ENCODE peak calls at places on chromosomes 2 and 18, in four cellular contexts. T is uterus; W is ovary; J is naive thymus-derived CD4-positive, alpha-beta T cell. N is an unnamed sample. For H3K4me1, the result is how much of the 10 kb centered on the place peaks cover.

GRCh38 chr18:78402440-78402839 is 577.2 kb upstream of the SALL3 start:
- DNase-seq in T (no peak), W (no peak), J (no peak), N (no peak)

GRCh38 chr18:54774423-54774822 is 53.9 kb upstream of the RAB27B start:
- DNase-seq in W (no peak), J (no peak), T (no peak), N (no peak)

GRCh38 chr2:64966839-64967238 is 22.4 kb upstream of the SLC1A4 start:
- DNase-seq in T (no peak), W (no peak), J (no peak), N (no peak)

GRCh38 chr2:181944164-181944913 is 41.3 kb upstream of the PPP1R1C start:
- DNase-seq in W (no peak), J (no peak), T (no peak), N (no peak)

GRCh38 chr2:88307817-88308216 is 137.7 kb downstream of the THNSL2 start:
- DNase-seq in T (no peak), J (no peak), W (no peak), N (peak)

GRCh38 chr18:12990128-12990485 is 1.1 kb upstream of the CEP192 start:
- DNase-seq in W (no peak), T (no peak), J (no peak), N (no peak)

GRCh38 chr2:65579506-65580235 is 147.3 kb upstream of the SPRED2 start:
- DNase-seq in W (no peak), T (no peak), J (no peak), N (no peak)

GRCh38 chr2:111900859-111901258 is 2.5 kb downstream of the MERTK start:
- DNase-seq in W (no peak), T (no peak), J (no peak), N (no peak)

GRCh38 chr2:99864561-99865216 is 277.7 kb downstream of the AFF3 start:
- DNase-seq in J (no peak), T (no peak), W (no peak), N (no peak)

GRCh38 chr2:178891265-178891958 is 84.2 kb upstream of the TTN start:
- DNase-seq in J (peak), W (no peak), T (peak), N (no peak)

GRCh38 chr18:23828426-23828825 is 139.2 kb downstream of the LAMA3 start:
- DNase-seq in W (no peak), T (no peak), J (peak), N (no peak)

GRCh38 chr2:224885836-224886547 is 156.3 kb downstream of the DOCK10 start:
- DNase-seq in T (no peak), J (no peak), W (no peak), N (no peak)

GRCh38 chr2:163265562-163265961 is 427.0 kb upstream of the KCNH7 start:
- DNase-seq in W (no peak), J (no peak), T (no peak), N (no peak)

GRCh38 chr2:26847663-26848335 is at the start of gene DPYSL5:
- DNase-seq in T (no peak), W (peak), J (peak), N (no peak)

GRCh38 chr2:189609853-189610252 is 29.3 kb upstream of the SLC40A1 start:
- DNase-seq in T (no peak), J (no peak), W (no peak), N (no peak)

GRCh38 chr18:48308027-48308635 is 101.1 kb downstream of the ZBTB7C start:
- DNase-seq in W (no peak), J (no peak), T (no peak), N (no peak)

GRCh38 chr18:11851156-11852047 is at the start of gene CHMP1B:
- DNase-seq in T (peak), J (peak), W (peak), N (no peak)

GRCh38 chr2:75375646-75376582 is 176.6 kb upstream of the TACR1 start:
- DNase-seq in T (no peak), W (no peak), J (no peak), N (no peak)

GRCh38 chr18:75489493-75490190 is 62.1 kb upstream of the SMIM21 start:
- DNase-seq in T (peak), W (peak), J (no peak), N (no peak)

DNA sequence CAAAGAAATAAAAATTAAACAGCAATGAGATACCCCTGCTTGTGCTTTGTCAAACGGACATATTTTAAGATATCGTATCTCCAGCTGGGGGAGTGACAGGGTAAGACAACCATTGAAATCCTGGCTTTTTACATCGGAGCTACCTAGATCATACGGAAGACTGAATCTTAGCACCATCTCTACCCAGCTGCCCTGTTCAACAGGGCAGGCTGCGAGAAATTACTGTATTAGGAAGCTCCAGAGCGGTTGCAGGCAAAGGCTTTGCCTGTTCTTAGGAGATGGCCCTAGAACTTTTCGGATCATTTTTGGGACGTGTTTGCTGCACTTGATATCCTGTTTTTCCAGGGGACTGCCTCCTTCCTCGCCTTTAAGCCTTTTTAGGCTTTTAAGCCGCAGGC is 2.0 kb upstream of the PRKCE start:
- DNase-seq in T (no peak), W (no peak), J (no peak), N (no peak)
- H3K4me1 ChIP-seq in T (under half), W (under half), J (under half), N (under half)

DNA sequence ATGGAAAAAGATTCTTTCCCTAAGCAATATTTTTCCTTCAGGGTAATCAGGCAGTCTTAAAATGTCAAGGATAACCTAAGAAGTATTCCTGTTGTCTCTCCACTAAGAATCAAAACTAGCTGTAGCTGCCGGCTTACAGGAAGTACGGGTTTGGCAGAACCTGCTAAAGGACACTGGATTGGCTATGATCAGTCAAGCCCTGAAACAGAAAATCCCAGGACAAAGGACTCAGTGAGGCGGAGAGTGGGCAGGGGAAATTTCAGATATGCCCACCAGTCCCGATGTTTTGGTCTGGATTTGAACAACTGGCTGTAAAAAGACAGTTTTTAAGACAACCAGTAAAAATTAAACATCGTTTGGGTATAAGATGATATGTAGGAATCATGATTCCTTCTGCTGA is 155.7 kb downstream of the HDAC4 start:
- DNase-seq in J (no peak), T (no peak), W (no peak), N (no peak)
- H3K27ac ChIP-seq in J (no peak), T (no peak), W (peak), N (no peak)

DNA sequence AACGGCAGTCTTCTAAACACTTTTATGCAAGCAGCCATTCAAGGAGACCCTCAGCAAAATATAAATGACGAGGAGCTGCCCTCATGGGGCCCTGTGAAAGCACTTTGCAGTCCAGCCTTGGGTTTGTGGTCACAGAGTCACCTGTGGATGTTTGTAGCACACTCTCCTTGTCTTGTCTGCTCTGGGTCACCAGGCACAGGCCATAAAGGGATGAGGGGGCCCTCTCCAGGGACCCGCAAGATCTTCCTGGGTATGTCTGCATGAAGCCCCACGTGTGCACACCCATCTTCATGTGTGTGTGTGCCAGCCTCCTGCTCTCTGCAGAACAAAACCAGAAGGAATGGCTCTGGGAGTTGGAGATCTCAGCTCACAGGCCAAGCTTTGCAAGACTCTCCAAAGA is 36.2 kb downstream of the ATOH8 start:
- DNase-seq in T (no peak), W (no peak), J (no peak), N (no peak)
- H3K4me1 ChIP-seq in T (under half), W (under half), J (under half), N (under half)

GRCh38 chr2:55010915-55011314 is 39.3 kb downstream of the RTN4 start:
- DNase-seq in T (no peak), W (no peak), J (no peak), N (no peak)
- H3K27ac ChIP-seq in T (no peak), W (no peak), J (peak), N (peak)

GRCh38 chr2:45812039-45812500 is 160.6 kb downstream of the PRKCE start:
- DNase-seq in W (no peak), T (no peak), J (no peak), N (no peak)

GRCh38 chr2:45814528-45814927 is 163.1 kb downstream of the PRKCE start:
- DNase-seq in W (no peak), J (no peak), T (peak), N (no peak)

GRCh38 chr2:45816273-45816672 is 164.8 kb downstream of the PRKCE start:
- DNase-seq in J (no peak), T (peak), W (no peak), N (no peak)

GRCh38 chr2:45814951-45815621 is 163.6 kb downstream of the PRKCE start:
- DNase-seq in W (no peak), T (no peak), J (no peak), N (no peak)

GRCh38 chr2:45813003-45813601 is 161.6 kb downstream of the PRKCE start:
- DNase-seq in J (no peak), T (peak), W (peak), N (no peak)
- H3K4me1 ChIP-seq in J (under half), T (under half), W (under half), N (under half)

GRCh38 chr2:239307221-239307569 is 93.6 kb downstream of the HDAC4 start:
- DNase-seq in W (no peak), T (peak), J (no peak), N (no peak)

GRCh38 chr2:239307921-239308620 is 92.7 kb downstream of the HDAC4 start:
- DNase-seq in T (peak), J (no peak), W (peak), N (no peak)

GRCh38 chr2:239310401-239311061 is 90.3 kb downstream of the HDAC4 start:
- DNase-seq in W (peak), T (peak), J (no peak), N (no peak)

GRCh38 chr2:239309398-239310245 is 91.2 kb downstream of the HDAC4 start:
- DNase-seq in W (peak), J (no peak), T (peak), N (no peak)

DNA sequence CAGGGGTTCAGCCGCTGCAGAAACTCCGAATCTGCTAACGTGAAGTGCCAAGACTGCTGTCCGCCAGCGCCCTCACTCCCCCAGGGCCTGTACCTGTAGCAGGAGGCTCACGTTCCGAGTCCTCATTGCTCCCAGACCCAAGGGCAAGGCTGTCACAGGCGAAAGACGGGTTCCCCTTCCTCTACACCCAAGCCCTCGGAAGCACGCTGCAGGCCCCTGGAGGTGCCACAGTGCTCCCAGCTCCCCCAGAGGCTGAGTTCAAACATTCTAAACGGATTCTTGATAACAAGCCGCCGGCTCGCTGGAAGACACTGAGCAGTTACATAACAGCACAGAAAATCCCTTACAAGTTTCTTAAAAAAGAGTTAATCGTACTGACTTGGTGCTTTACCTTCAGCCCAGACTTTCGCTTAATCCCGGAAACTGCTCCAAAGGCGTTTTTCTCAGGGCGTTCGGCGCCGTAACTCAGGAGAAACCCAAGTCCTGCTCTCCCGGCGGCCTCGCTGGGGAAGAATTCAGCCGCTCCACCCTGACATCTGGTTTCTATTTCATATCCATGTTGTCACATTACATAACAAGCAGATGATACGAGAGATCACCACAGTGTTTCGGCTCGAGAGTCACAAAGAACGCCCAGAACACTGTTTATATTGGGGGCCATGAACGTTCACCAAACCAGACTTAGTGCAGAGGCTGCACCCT is 92.0 kb downstream of the HDAC4 start:
- DNase-seq in W (peak), T (peak), J (no peak), N (no peak)
- H3K27ac ChIP-seq in W (peak), T (peak), J (no peak), N (no peak)

GRCh38 chr2:208239770-208240493 is 14.9 kb downstream of the IDH1 start:
- DNase-seq in T (no peak), J (no peak), W (no peak), N (no peak)

GRCh38 chr2:208245746-208246145 is 9.1 kb downstream of the IDH1 start:
- DNase-seq in W (no peak), T (no peak), J (no peak), N (no peak)

GRCh38 chr2:208248601-208249000 is 6.3 kb downstream of the IDH1 start:
- DNase-seq in T (no peak), W (no peak), J (no peak), N (no peak)

GRCh38 chr2:208240641-208241209 is 14.1 kb downstream of the IDH1 start:
- DNase-seq in T (no peak), J (no peak), W (no peak), N (no peak)

GRCh38 chr2:208244422-208244821 is 10.4 kb downstream of the IDH1 start:
- DNase-seq in T (no peak), J (no peak), W (no peak), N (no peak)
- H3K4me1 ChIP-seq in T (under half), J (under half), W (under half), N (under half)

N was measured in Panc1.